ENCODE peak calls at places on chromosomes 7 and 10, in eight cellular contexts. J, X, V, Z, M, N, A and F are unnamed samples.

GRCh38 chr10:71611131-71611530 is 108.4 kb downstream of the C10orf105 start:
- DNase-seq in J (no peak), M (no peak), X (peak), A (no peak), Z (no peak), V (no peak), N (no peak), F (no peak)

GRCh38 chr7:25707733-25708132 is 444.3 kb upstream of the NFE2L3 start:
- DNase-seq in N (no peak), A (no peak), V (no peak), X (no peak), Z (no peak), J (no peak), M (no peak), F (no peak)

GRCh38 chr7:44153948-44154335 is 12.8 kb upstream of the MYL7 start:
- DNase-seq in A (no peak), N (no peak), V (no peak), Z (no peak), X (no peak), J (no peak), M (no peak), F (no peak)

GRCh38 chr10:79179404-79180309 is 110.9 kb downstream of the ZMIZ1 start:
- DNase-seq in X (peak), M (peak), V (no peak), N (peak), A (no peak), Z (no peak), J (peak), F (no peak)

GRCh38 chr10:132205650-132206376 is 19.1 kb downstream of the DPYSL4 start:
- DNase-seq in M (no peak), N (no peak), V (no peak), J (no peak), X (no peak), Z (no peak), A (no peak), F (no peak)

GRCh38 chr10:57679916-57680315 is 587.8 kb downstream of the IPMK start:
- DNase-seq in Z (no peak), J (no peak), X (no peak), N (no peak), M (no peak), A (no peak), V (no peak), F (no peak)

GRCh38 chr10:49679480-49679893 is at the start of gene C10orf53:
- DNase-seq in N (peak), M (peak), A (no peak), J (peak), Z (no peak), V (peak), X (peak), F (no peak)

GRCh38 chr7:131618391-131618790 is 62.0 kb upstream of the PODXL start:
- DNase-seq in N (no peak), V (no peak), M (no peak), X (no peak), Z (no peak), J (no peak), A (no peak), F (no peak)

GRCh38 chr10:114272696-114273095 is 33.6 kb downstream of the VWA2 start:
- DNase-seq in A (no peak), X (no peak), V (no peak), N (no peak), M (no peak), Z (no peak), J (no peak), F (no peak)

GRCh38 chr7:55573526-55573925 is 1.2 kb upstream of the VOPP1 start:
- DNase-seq in J (no peak), Z (no peak), N (no peak), X (no peak), V (no peak), A (no peak), M (no peak), F (no peak)